ENCODE peak calls at places on chromosomes 4 and X, in seven cellular contexts. D, W, H, T, O, M and E are unnamed samples.

GRCh38 chrX:45824471-45824870 is 623.8 kb upstream of the DIPK2B start:
- DNase-seq in W (peak; percentile 91), T (peak; percentile 83), H (no peak), M (no peak), O (peak; percentile 71), D (no peak), E (peak; percentile 97)

GRCh38 chr4:146445198-146446150 is 76.3 kb downstream of the SLC10A7 start:
- DNase-seq in O (no peak), T (no peak), H (no peak), M (no peak), D (no peak), W (no peak), E (no peak)

GRCh38 chr4:17418010-17418409 is 93.9 kb downstream of the QDPR start:
- DNase-seq in O (no peak), H (no peak), M (no peak), D (no peak), W (no peak), T (no peak), E (no peak)

GRCh38 chr4:61511716-61512488 is 311.8 kb downstream of the ADGRL3 start:
- DNase-seq in W (peak; percentile 4), H (no peak), D (no peak), T (no peak), O (no peak), M (no peak), E (no peak)

GRCh38 chrX:150086371-150086770 is 148.1 kb upstream of the EOLA2 start:
- DNase-seq in D (no peak), M (no peak), H (no peak), T (no peak), O (no peak), W (no peak), E (no peak)

GRCh38 chr4:386708-387105 is 49.1 kb downstream of the ZNF141 start:
- DNase-seq in W (no peak), T (no peak), D (no peak), O (no peak), H (no peak), M (no peak), E (no peak)

GRCh38 chr4:149964001-149964400 is 114.2 kb upstream of the DCLK2 start:
- DNase-seq in W (no peak), T (no peak), H (no peak), D (no peak), M (no peak), O (no peak), E (no peak)

GRCh38 chrX:1011632-1012283 is 200.7 kb downstream of the CRLF2 start:
- DNase-seq in W (no peak), H (no peak), M (no peak), D (no peak), O (no peak), T (no peak), E (no peak)

GRCh38 chr4:173040200-173040599 is 128.4 kb upstream of the GALNT7 start:
- DNase-seq in H (no peak), D (no peak), O (no peak), W (no peak), M (no peak), T (no peak), E (no peak)

GRCh38 chr4:88659061-88659889 is 38.4 kb downstream of the NAP1L5 start:
- DNase-seq in T (peak; percentile 70), W (peak; percentile 67), D (peak; percentile 32), O (peak; percentile 42), M (peak; percentile 77), H (no peak), E (peak; percentile 64)

GRCh38 chr4:56435001-56435747 is at the start of gene PPAT:
- DNase-seq in T (peak; percentile 100), D (peak; percentile 98), M (peak; percentile 99), O (peak; percentile 98), H (peak; percentile 98), W (peak; percentile 97), E (peak; percentile 95)

GRCh38 chrX:10039821-10040793 is 72.9 kb downstream of the CLDN34 start:
- DNase-seq in T (no peak), M (no peak), W (peak; percentile 34), D (no peak), H (no peak), O (no peak), E (peak; percentile 60)

GRCh38 chrX:103831803-103832544 is at the start of gene RAB9B:
- DNase-seq in W (peak; percentile 59), M (peak; percentile 73), T (peak; percentile 86), D (peak; percentile 64), H (peak; percentile 14), O (peak; percentile 67), E (peak; percentile 3)

GRCh38 chr4:69731261-69731660 is 29.2 kb downstream of the SULT1B1 start:
- DNase-seq in H (no peak), D (no peak), O (no peak), W (no peak), T (no peak), M (no peak), E (no peak)

GRCh38 chr4:3355266-3355748 is 62.5 kb downstream of the RGS12 start:
- DNase-seq in T (no peak), O (no peak), W (no peak), H (no peak), M (no peak), D (no peak), E (no peak)

GRCh38 chrX:69163936-69164741 is 1.1 kb downstream of the PJA1 start:
- DNase-seq in D (peak; percentile 44), M (no peak), T (peak; percentile 53), W (peak; percentile 6), H (peak; percentile 5), O (peak; percentile 34), E (peak; percentile 24)

GRCh38 chr4:8582436-8582835 is 2.2 kb downstream of the GPR78 start:
- DNase-seq in H (no peak), D (peak; percentile 10), O (no peak), T (no peak), M (no peak), W (no peak), E (no peak)

GRCh38 chrX:68432648-68433047 is 647 bp downstream of the OPHN1 start:
- DNase-seq in M (peak; percentile 2), D (no peak), H (no peak), O (no peak), W (peak; percentile 31), T (peak; percentile 55), E (peak; percentile 33)

GRCh38 chr4:186105721-186106335 is 1.3 kb downstream of the FAM149A start:
- DNase-seq in D (no peak), W (no peak), T (peak; percentile 68), O (no peak), M (no peak), H (no peak), E (no peak)

GRCh38 chrX:151724563-151725337 is 8.9 kb downstream of the FATE1 start:
- DNase-seq in H (no peak), D (no peak), M (no peak), O (no peak), W (no peak), T (no peak), E (no peak)

GRCh38 chr4:173056708-173057107 is 111.9 kb upstream of the GALNT7 start:
- DNase-seq in O (no peak), T (peak; percentile 37), D (no peak), W (no peak), M (no peak), H (no peak), E (no peak)

GRCh38 chrX:16839224-16839851 is 30.8 kb downstream of the RBBP7 start:
- DNase-seq in W (peak; percentile 52), O (no peak), T (peak; percentile 56), H (no peak), M (no peak), D (no peak), E (no peak)

GRCh38 chr4:182447938-182448280 is 204.7 kb downstream of the TENM3 start:
- DNase-seq in H (no peak), T (peak; percentile 67), M (peak; percentile 34), W (peak; percentile 8), O (no peak), D (no peak), E (no peak)